ENCODE peak calls at places on chromosomes 2 and 18, in five cellular contexts. H, J, B, X and A are unnamed samples.

GRCh38 chr2:27582129-27582694 is 630 bp upstream of the ZNF512 start:
- DNase-seq in J (no peak), H (no peak), B (no peak), X (no peak), A (no peak)

GRCh38 chr18:1499265-1499664 is 594.6 kb downstream of the ADCYAP1 start:
- DNase-seq in H (no peak), B (no peak), J (no peak), X (no peak), A (no peak)

GRCh38 chr2:207474871-207475485 is 54.8 kb upstream of the CREB1 start:
- DNase-seq in X (peak; percentile 75), H (no peak), J (peak; percentile 68), B (no peak), A (peak; percentile 77)

GRCh38 chr2:238706163-238706562 is 141.7 kb upstream of the TWIST2 start:
- DNase-seq in H (no peak), X (no peak), J (no peak), B (no peak), A (no peak)

GRCh38 chr18:3661121-3661520 is 211.1 kb downstream of the TGIF1 start:
- DNase-seq in X (no peak), B (no peak), J (no peak), H (no peak), A (no peak)

GRCh38 chr2:241689306-241689705 is 2.7 kb upstream of the DTYMK start:
- DNase-seq in X (no peak), B (no peak), H (no peak), J (no peak), A (no peak)

GRCh38 chr2:192254444-192254843 is 59.7 kb upstream of the TMEFF2 start:
- DNase-seq in X (no peak), H (no peak), J (no peak), B (no peak), A (no peak)

GRCh38 chr18:74521068-74521725 is 13.1 kb upstream of the CNDP1 start:
- DNase-seq in H (no peak), J (no peak), X (no peak), B (no peak), A (no peak)

GRCh38 chr2:176554107-176555048 is 285.1 kb downstream of the MTX2 start:
- DNase-seq in H (peak; percentile 36), X (peak; percentile 80), B (no peak), J (peak; percentile 52), A (peak; percentile 77)

GRCh38 chr2:158464426-158465281 is 7.9 kb downstream of the PKP4 start:
- DNase-seq in J (peak; percentile 16), B (no peak), H (no peak), X (peak; percentile 15), A (peak; percentile 18)

GRCh38 chr18:35456181-35456850 is 41.4 kb downstream of the INO80C start:
- DNase-seq in H (no peak), X (no peak), J (peak; percentile 17), B (no peak), A (peak; percentile 49)

GRCh38 chr2:96400049-96401000 is 64.8 kb downstream of the NCAPH start:
- DNase-seq in J (no peak), H (no peak), X (no peak), B (no peak), A (no peak)

GRCh38 chr2:221641181-221641871 is 69.2 kb upstream of the EPHA4 start:
- DNase-seq in X (no peak), B (no peak), H (no peak), J (no peak), A (no peak)

GRCh38 chr2:215188078-215188477 is 49.7 kb upstream of the ABCA12 start:
- DNase-seq in B (no peak), X (no peak), H (no peak), J (no peak), A (no peak)

GRCh38 chr2:230234845-230235244 is 9.3 kb downstream of the SP140 start:
- DNase-seq in J (peak; percentile 15), B (no peak), X (no peak), H (no peak), A (peak; percentile 7)

GRCh38 chr18:51337406-51337805 is 139.9 kb upstream of the MEX3C start:
- DNase-seq in H (no peak), X (no peak), B (no peak), J (no peak), A (peak; percentile 72)

GRCh38 chr2:17857016-17857415 is 21.5 kb upstream of the KCNS3 start:
- DNase-seq in X (no peak), B (no peak), H (no peak), J (peak; percentile 18), A (peak; percentile 34)

GRCh38 chr2:219060821-219061791 is at the start of gene IHH:
- DNase-seq in H (peak; percentile 42), J (no peak), X (peak; percentile 80), B (peak; percentile 54), A (no peak)

GRCh38 chr2:204625135-204625534 is 79.9 kb downstream of the PARD3B start:
- DNase-seq in H (no peak), X (no peak), B (no peak), J (no peak), A (peak; percentile 5)

GRCh38 chr18:9516437-9517064 is 41.2 kb downstream of the RALBP1 start:
- DNase-seq in B (no peak), X (peak; percentile 42), J (peak; percentile 46), H (no peak), A (peak; percentile 59)

GRCh38 chr18:905948-906415 is 1.3 kb downstream of the ADCYAP1 start:
- DNase-seq in H (peak; percentile 48), X (no peak), B (peak; percentile 39), J (no peak), A (no peak)

GRCh38 chr2:25598911-25599310 is 74.5 kb downstream of the DTNB start:
- DNase-seq in X (no peak), B (no peak), J (no peak), H (no peak), A (no peak)

GRCh38 chr2:85394256-85394655 is 15.9 kb downstream of the CAPG start:
- DNase-seq in B (no peak), X (no peak), J (no peak), H (no peak), A (no peak)

GRCh38 chr2:4763009-4763408 is 929.2 kb upstream of the SOX11 start:
- DNase-seq in B (no peak), H (peak; percentile 78), J (no peak), X (peak; percentile 74), A (no peak)

GRCh38 chr18:43661570-43661969 is 384.3 kb upstream of the SYT4 start:
- DNase-seq in J (peak; percentile 83), H (no peak), B (peak; percentile 20), X (peak; percentile 41), A (peak; percentile 88)
- TF ChIP-seq CTCF in J (peak; percentile 59), H (no peak), B (no peak), X (peak; percentile 49), A (peak; percentile 59)

GRCh38 chr2:149597050-149598013 is 9.8 kb upstream of the MMADHC start:
- DNase-seq in J (peak; percentile 94), H (peak; percentile 22), X (peak; percentile 85), B (peak; percentile 34), A (peak; percentile 95)

GRCh38 chr2:149598014-149598395 is 10.4 kb upstream of the MMADHC start:
- DNase-seq in H (peak; percentile 19), X (peak; percentile 12), B (no peak), J (peak; percentile 39), A (peak; percentile 24)

GRCh38 chr2:149594411-149594810 is 6.8 kb upstream of the MMADHC start:
- DNase-seq in B (no peak), H (no peak), J (no peak), X (no peak), A (no peak)

GRCh38 chr2:149596471-149596870 is 8.9 kb upstream of the MMADHC start:
- DNase-seq in X (no peak), H (no peak), B (no peak), J (no peak), A (no peak)

GRCh38 chr2:149595069-149595963 is 7.7 kb upstream of the MMADHC start:
- DNase-seq in J (peak; percentile 51), B (no peak), X (no peak), H (no peak), A (no peak)
- TF ChIP-seq CTCF in J (peak; percentile 51), B (no peak), X (peak; percentile 57), H (no peak), A (peak; percentile 36)

DNA sequence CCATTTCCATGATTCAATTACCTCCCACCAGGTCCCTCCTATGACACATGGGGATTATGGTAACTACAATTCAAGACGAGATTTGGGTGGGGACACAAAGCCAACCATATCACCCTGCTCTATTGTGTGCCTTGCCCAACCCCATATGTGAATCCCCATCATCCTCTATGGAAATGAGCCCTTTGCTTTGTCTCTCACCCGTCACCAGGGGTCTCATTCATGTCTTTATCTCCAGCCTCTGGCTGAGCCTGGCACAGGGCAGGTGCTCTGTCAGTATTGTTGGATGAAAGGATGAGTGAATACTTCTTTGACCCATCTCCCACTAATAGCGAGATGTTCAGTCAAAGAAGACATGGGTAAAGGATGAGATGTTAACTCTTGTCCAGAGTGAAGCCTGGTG is 116.6 kb upstream of the LGALSL start:
- DNase-seq in J (no peak), B (no peak), X (no peak), H (no peak), A (no peak)
- TF ChIP-seq CTCF in J (no peak), B (no peak), X (no peak), H (no peak), A (no peak)

GRCh38 chr2:79065176-79065575 is 22.6 kb downstream of the REG1B start:
- DNase-seq in J (no peak), X (no peak), B (no peak), H (no peak), A (no peak)
- TF ChIP-seq CTCF in J (no peak), X (no peak), B (no peak), H (no peak), A (no peak)

DNA sequence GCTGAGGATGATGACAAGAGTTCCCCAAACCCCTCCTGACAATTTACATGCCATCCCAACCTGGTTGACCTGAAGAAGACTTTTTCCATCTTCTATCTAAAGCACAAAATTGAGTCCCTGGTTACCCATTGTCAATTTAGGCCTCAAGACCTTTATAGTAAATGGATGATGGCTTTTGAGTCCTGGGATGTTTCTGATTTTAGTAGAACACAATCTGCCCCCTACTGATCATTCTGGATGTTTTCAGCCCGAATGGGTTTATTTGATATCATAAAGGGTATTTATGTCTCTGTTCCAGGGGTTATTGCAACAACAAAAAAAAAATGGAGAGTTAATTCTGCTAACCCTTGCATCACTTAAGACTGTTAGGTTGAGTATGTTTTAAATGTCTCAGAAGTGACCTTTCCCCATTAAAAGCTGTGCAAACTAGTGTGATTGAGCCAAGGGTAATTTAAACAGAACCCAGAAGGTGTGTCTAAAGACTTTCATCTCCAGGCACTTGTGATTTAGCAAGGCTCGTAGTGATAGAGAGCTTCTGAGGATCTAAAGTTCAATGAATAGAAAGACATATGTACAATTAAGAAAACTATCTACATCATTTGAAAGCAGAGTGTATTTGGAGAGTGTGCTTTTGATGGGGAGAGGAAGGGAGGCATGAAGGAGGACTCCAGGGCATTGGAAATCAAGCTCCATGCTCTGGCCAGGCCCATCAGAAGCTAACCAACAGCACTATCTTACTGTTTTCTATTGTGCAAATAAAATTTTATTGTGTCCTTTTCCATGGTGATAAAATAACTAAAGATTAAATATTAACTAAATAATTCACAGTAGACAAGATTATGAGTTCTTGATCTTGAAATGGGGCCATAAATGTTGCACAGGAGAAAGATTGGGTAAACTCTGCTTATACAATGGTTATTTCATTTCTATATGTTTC is 96.6 kb upstream of the NOSTRIN start:
- DNase-seq in H (no peak), J (peak; percentile 51), B (no peak), X (peak; percentile 31), A (peak; percentile 54)
- TF ChIP-seq CTCF in H (peak; percentile 39), J (peak; percentile 51), B (no peak), X (peak; percentile 36), A (peak; percentile 52)